ENCODE peak calls at places on chromosomes 4 and X, in seven cellular contexts. F is lower leg skin, I is ascending aorta, H is endothelial cell, P is IMR-90, J is chondrocyte, V is retinal pigment epithelial cell. K is an unnamed sample.

GRCh38 chr4:39348371-39349265 is 17.5 kb downstream of the RFC1 start:
- DNase-seq in F (no peak), I (no peak), H (no peak), P (peak), J (no peak), V (no peak), K (no peak)

GRCh38 chrX:8704184-8704583 is 27.8 kb downstream of the ANOS1 start:
- DNase-seq in F (no peak), I (no peak), H (no peak), P (no peak), J (no peak), V (no peak), K (no peak)

GRCh38 chr4:175412744-175413143 is 399.3 kb downstream of the GPM6A start:
- DNase-seq in F (no peak), I (no peak), H (no peak), P (peak), J (no peak), V (no peak), K (no peak)

GRCh38 chr4:176335421-176335820 is 15.7 kb downstream of the SPCS3 start:
- DNase-seq in F (no peak), I (no peak), H (no peak), P (peak), J (no peak), V (no peak), K (no peak)

GRCh38 chrX:149996515-149996914 is 58.2 kb upstream of the EOLA2 start:
- DNase-seq in F (no peak), I (no peak), H (no peak), P (no peak), J (no peak), V (no peak), K (no peak)

GRCh38 chr4:110638347-110638746 is 15.5 kb upstream of the PITX2 start:
- DNase-seq in F (no peak), I (no peak), H (no peak), P (no peak), J (no peak), V (no peak), K (no peak)

GRCh38 chrX:108173874-108174273 is 82.3 kb downstream of the ATG4A start:
- DNase-seq in F (peak), I (no peak), H (no peak), P (no peak), J (no peak), V (no peak), K (no peak)

GRCh38 chr4:3481783-3482397 is 18.8 kb downstream of the DOK7 start:
- DNase-seq in F (no peak), I (no peak), H (no peak), P (no peak), J (no peak), V (no peak), K (no peak)

GRCh38 chr4:135949926-135950325 is 1582.4 kb downstream of the PCDH18 start:
- DNase-seq in F (no peak), I (no peak), H (no peak), P (no peak), J (no peak), V (peak), K (no peak)

GRCh38 chrX:12497832-12498591 is 293.2 kb upstream of the PRPS2 start:
- DNase-seq in F (no peak), I (no peak), H (peak), P (no peak), J (no peak), V (no peak), K (no peak)

GRCh38 chr4:127214936-127215335 is 417.8 kb upstream of the INTU start:
- DNase-seq in F (no peak), I (no peak), H (no peak), P (no peak), J (no peak), V (no peak), K (no peak)

GRCh38 chr4:122827258-122827887 is 742 bp downstream of the FGF2 start:
- DNase-seq in F (peak), I (peak), H (peak), P (peak), J (no peak), V (no peak), K (peak)

GRCh38 chrX:19382500-19383145 is 38.9 kb downstream of the PDHA1 start:
- DNase-seq in F (peak), I (no peak), H (peak), P (peak), J (no peak), V (peak), K (peak)

GRCh38 chrX:139889760-139890159 is 43.1 kb downstream of the ATP11C start:
- DNase-seq in F (no peak), I (no peak), H (no peak), P (peak), J (no peak), V (no peak), K (no peak)

GRCh38 chrX:793216-793770 is 162.7 kb downstream of the SHOX start:
- DNase-seq in F (peak), I (no peak), H (no peak), P (no peak), J (no peak), V (no peak), K (peak)

DNA sequence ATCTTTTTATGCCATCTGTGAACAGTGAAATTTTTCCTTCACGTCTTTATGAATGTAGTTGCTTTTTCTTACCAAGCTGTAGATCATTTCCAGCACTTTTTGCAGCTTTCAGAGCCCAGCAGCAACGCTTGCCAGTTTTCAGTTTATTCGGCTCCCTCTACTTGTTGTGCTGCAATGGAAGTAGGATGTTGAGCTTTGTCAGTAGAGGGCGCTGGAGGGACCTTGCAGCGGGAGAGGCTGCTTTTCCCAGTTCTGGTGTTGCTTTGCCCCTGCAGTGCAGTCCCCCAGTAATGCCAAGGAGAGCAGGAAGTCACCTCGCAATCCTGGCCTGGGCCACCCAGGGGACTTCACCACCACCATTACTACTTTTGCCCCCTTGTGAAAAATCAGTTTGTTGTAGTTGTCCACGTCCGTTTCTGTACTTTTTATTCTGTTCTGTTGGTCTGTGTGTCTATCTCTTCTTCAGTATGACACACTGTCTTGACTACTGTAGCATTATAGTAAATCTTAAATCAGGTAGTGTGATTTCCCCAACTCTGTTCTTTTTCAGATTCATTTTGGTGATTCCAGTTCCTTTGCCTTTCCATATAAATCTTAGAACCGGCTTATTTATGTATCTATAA is 21.8 kb downstream of the CMC4 start:
- DNase-seq in F (no peak), I (peak), H (peak), P (peak), J (no peak), V (no peak), K (no peak)
- TF ChIP-seq CTCF in F (no peak), I (peak), H (no peak), P (peak), J (peak), V (peak), K (peak)

GRCh38 chr4:150248181-150248580 is 169.9 kb downstream of the DCLK2 start:
- DNase-seq in F (no peak), I (peak), H (no peak), P (peak), J (no peak), V (no peak), K (no peak)
- TF ChIP-seq CTCF in F (no peak), I (no peak), H (no peak), P (no peak), J (no peak), V (no peak), K (no peak)

GRCh38 chrX:109719262-109719661 is 13.8 kb downstream of the ACSL4 start:
- DNase-seq in F (no peak), I (no peak), H (no peak), P (no peak), J (no peak), V (no peak), K (no peak)
- TF ChIP-seq CTCF in F (no peak), I (no peak), H (no peak), P (no peak), J (no peak), V (no peak), K (no peak)

GRCh38 chr4:8586246-8586645 is 6.1 kb downstream of the GPR78 start:
- DNase-seq in F (no peak), I (no peak), H (no peak), P (no peak), J (no peak), V (no peak), K (no peak)

GRCh38 chr4:8585721-8586161 is 5.5 kb downstream of the GPR78 start:
- DNase-seq in F (no peak), I (no peak), H (no peak), P (no peak), J (no peak), V (no peak), K (no peak)

GRCh38 chr4:8587469-8588195 is 4.9 kb upstream of the CPZ start:
- DNase-seq in F (no peak), I (no peak), H (no peak), P (no peak), J (no peak), V (no peak), K (no peak)

GRCh38 chr4:8588196-8588470 is 4.4 kb upstream of the CPZ start:
- DNase-seq in F (no peak), I (no peak), H (no peak), P (no peak), J (no peak), V (no peak), K (no peak)

DNA sequence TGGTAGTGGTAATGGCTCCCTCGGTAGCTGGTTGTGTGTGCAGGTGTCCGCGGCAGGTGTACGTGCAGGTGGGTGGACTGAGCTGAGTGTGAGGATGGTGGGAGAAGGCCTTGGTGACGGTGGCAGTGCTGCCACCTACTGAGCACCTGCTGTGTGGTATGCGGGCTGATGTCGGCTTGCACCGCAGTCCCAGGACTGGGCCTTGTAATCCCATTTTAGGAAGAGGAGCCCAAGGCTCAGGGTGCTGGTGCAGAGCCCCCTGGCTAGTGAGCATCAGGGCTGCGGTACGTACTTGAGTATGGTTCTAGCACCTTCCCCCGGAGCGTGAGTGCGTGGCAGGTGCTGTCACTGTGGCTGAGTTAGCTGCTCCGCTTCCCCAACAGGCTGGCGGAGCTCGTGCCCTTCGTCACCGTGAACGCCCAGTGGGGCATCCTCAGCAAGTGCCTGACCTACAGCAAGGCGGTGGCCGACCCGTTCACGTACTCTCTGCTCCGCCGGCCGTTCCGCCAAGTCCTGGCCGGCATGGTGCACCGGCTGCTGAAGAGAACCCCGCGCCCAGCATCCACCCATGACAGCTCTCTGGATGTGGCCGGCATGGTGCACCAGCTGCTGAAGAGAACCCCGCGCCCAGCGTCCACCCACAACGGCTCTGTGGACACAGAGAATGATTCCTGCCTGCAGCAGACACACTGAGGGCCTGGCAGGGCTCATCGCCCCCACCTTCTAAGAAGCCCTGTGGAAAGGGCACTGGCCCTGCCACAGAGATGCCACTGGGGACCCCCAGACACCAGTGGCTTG is 5.7 kb upstream of the CPZ start:
- DNase-seq in F (no peak), I (no peak), H (no peak), P (no peak), J (no peak), V (no peak), K (no peak)
- TF ChIP-seq CTCF in F (no peak), I (no peak), H (no peak), P (no peak), J (peak), V (peak), K (no peak)

DNA sequence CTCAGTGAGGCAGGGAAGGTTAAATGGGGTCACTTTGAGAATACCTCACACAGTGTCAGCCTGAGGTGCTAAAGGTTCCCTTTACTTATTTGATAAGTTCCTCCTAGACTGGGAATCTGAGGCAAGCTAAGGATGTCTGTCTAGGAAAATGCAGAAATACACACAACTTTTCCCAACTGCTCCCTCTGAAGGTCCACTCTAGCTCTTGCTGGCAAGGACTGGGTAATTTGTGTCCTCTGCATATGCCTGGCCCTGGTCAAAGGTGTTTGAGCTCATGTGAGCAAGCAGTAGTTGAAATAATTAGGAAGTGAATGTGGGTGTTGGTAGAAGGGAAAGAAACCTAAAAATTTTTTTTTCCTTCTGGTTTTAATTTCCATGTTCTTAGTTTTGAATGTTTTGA is 21.3 kb downstream of the TXLNG start:
- DNase-seq in F (no peak), I (no peak), H (peak), P (peak), J (no peak), V (no peak), K (no peak)
- TF ChIP-seq CTCF in F (no peak), I (no peak), H (no peak), P (peak), J (peak), V (peak), K (peak)

DNA sequence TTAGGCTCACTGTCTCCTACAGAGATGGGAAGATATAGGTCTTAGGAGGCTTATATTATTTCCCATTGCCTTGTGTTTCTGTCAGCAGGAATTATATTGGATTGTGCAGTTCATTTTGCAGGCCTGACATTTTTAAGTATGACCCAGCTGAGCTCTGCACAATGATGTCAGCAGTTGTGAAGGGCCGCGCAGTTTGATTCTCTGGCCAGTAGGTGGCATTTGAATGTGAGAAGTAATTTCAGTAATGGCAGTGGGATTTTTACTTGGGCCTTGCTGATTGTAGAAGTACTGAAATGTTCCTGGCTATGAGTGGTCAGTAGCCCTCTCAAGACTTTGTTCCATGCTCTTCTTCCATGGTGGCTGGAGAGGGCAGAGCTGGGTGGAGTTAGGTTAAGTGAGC is 247.2 kb upstream of the MTMR8 start:
- DNase-seq in F (no peak), I (no peak), H (peak), P (no peak), J (no peak), V (no peak), K (no peak)
- TF ChIP-seq CTCF in F (no peak), I (no peak), H (peak), P (no peak), J (peak), V (no peak), K (no peak)